ENCODE peak calls at places on chromosomes 16 and 17, in ten cellular contexts. One of them, this sample, is unnamed.

GRCh38 chr17:17570207-17570797 is 21.2 kb downstream of the PEMT start:
- DNase-seq in cardiac muscle cell: peak
- DNase-seq in A549: peak
- DNase-seq in lower leg skin: no peak
- DNase-seq in cardiac fibroblast: peak
- DNase-seq in epithelial cell of esophagus: no peak
- DNase-seq in mesothelial cell of epicardium: no peak
- DNase-seq in tibial nerve: no peak
- DNase-seq in AG04449: no peak
- DNase-seq in thyroid gland: peak
- DNase-seq in this sample: peak

GRCh38 chr16:89375021-89375420 is 115.3 kb downstream of the ANKRD11 start:
- DNase-seq in cardiac muscle cell: no peak
- DNase-seq in A549: no peak
- DNase-seq in lower leg skin: no peak
- DNase-seq in cardiac fibroblast: no peak
- DNase-seq in epithelial cell of esophagus: no peak
- DNase-seq in mesothelial cell of epicardium: no peak
- DNase-seq in tibial nerve: no peak
- DNase-seq in AG04449: no peak
- DNase-seq in thyroid gland: no peak
- DNase-seq in this sample: no peak

GRCh38 chr17:41284546-41284945 is 9.0 kb downstream of the KRTAP9-7 start:
- DNase-seq in cardiac muscle cell: no peak
- DNase-seq in A549: no peak
- DNase-seq in lower leg skin: no peak
- DNase-seq in cardiac fibroblast: no peak
- DNase-seq in epithelial cell of esophagus: peak
- DNase-seq in mesothelial cell of epicardium: no peak
- DNase-seq in tibial nerve: no peak
- DNase-seq in AG04449: no peak
- DNase-seq in thyroid gland: no peak
- DNase-seq in this sample: no peak

GRCh38 chr16:89332248-89333245 is 115.0 kb downstream of the ZNF778 start:
- DNase-seq in cardiac muscle cell: no peak
- DNase-seq in A549: no peak
- DNase-seq in lower leg skin: no peak
- DNase-seq in cardiac fibroblast: no peak
- DNase-seq in epithelial cell of esophagus: no peak
- DNase-seq in mesothelial cell of epicardium: no peak
- DNase-seq in tibial nerve: no peak
- DNase-seq in AG04449: no peak
- DNase-seq in thyroid gland: no peak
- DNase-seq in this sample: no peak

GRCh38 chr17:29825604-29826003 is 104.4 kb downstream of the SSH2 start:
- DNase-seq in cardiac muscle cell: no peak
- DNase-seq in A549: no peak
- DNase-seq in lower leg skin: no peak
- DNase-seq in cardiac fibroblast: no peak
- DNase-seq in epithelial cell of esophagus: no peak
- DNase-seq in mesothelial cell of epicardium: no peak
- DNase-seq in tibial nerve: no peak
- DNase-seq in AG04449: no peak
- DNase-seq in thyroid gland: no peak
- DNase-seq in this sample: no peak

GRCh38 chr17:77727216-77727615 is 231.3 kb upstream of the TNRC6C start:
- DNase-seq in cardiac muscle cell: no peak
- DNase-seq in A549: no peak
- DNase-seq in lower leg skin: no peak
- DNase-seq in cardiac fibroblast: no peak
- DNase-seq in epithelial cell of esophagus: no peak
- DNase-seq in mesothelial cell of epicardium: no peak
- DNase-seq in tibial nerve: no peak
- DNase-seq in AG04449: no peak
- DNase-seq in thyroid gland: no peak
- DNase-seq in this sample: no peak

GRCh38 chr17:42674755-42675347 is 1.9 kb downstream of the PLEKHH3 start:
- DNase-seq in cardiac muscle cell: no peak
- DNase-seq in A549: no peak
- DNase-seq in lower leg skin: no peak
- DNase-seq in cardiac fibroblast: peak
- DNase-seq in epithelial cell of esophagus: no peak
- DNase-seq in mesothelial cell of epicardium: no peak
- DNase-seq in tibial nerve: no peak
- DNase-seq in AG04449: no peak
- DNase-seq in thyroid gland: peak
- DNase-seq in this sample: peak

GRCh38 chr17:2101448-2102257 is 46.8 kb downstream of the HIC1 start:
- DNase-seq in cardiac muscle cell: no peak
- DNase-seq in A549: no peak
- DNase-seq in lower leg skin: peak
- DNase-seq in cardiac fibroblast: no peak
- DNase-seq in epithelial cell of esophagus: peak
- DNase-seq in mesothelial cell of epicardium: no peak
- DNase-seq in tibial nerve: no peak
- DNase-seq in AG04449: no peak
- DNase-seq in thyroid gland: peak
- DNase-seq in this sample: peak

GRCh38 chr16:1437606-1438005 is 6.7 kb downstream of the PERCC1 start:
- DNase-seq in cardiac muscle cell: no peak
- DNase-seq in A549: no peak
- DNase-seq in lower leg skin: no peak
- DNase-seq in cardiac fibroblast: no peak
- DNase-seq in epithelial cell of esophagus: no peak
- DNase-seq in mesothelial cell of epicardium: no peak
- DNase-seq in tibial nerve: no peak
- DNase-seq in AG04449: no peak
- DNase-seq in thyroid gland: no peak
- DNase-seq in this sample: no peak

GRCh38 chr16:1438229-1439057 is 5.9 kb downstream of the CCDC154 start:
- DNase-seq in cardiac muscle cell: no peak
- DNase-seq in A549: no peak
- DNase-seq in lower leg skin: no peak
- DNase-seq in cardiac fibroblast: no peak
- DNase-seq in epithelial cell of esophagus: no peak
- DNase-seq in mesothelial cell of epicardium: no peak
- DNase-seq in tibial nerve: no peak
- DNase-seq in AG04449: no peak
- DNase-seq in thyroid gland: peak
- DNase-seq in this sample: no peak

GRCh38 chr16:1436731-1437355 is 6.0 kb downstream of the PERCC1 start:
- DNase-seq in cardiac muscle cell: no peak
- DNase-seq in A549: no peak
- DNase-seq in lower leg skin: no peak
- DNase-seq in cardiac fibroblast: no peak
- DNase-seq in epithelial cell of esophagus: no peak
- DNase-seq in mesothelial cell of epicardium: no peak
- DNase-seq in tibial nerve: no peak
- DNase-seq in AG04449: no peak
- DNase-seq in thyroid gland: no peak
- DNase-seq in this sample: no peak

GRCh38 chr16:1434644-1435592 is 4.0 kb downstream of the PERCC1 start:
- DNase-seq in cardiac muscle cell: no peak
- DNase-seq in A549: no peak
- DNase-seq in lower leg skin: no peak
- DNase-seq in cardiac fibroblast: no peak
- DNase-seq in epithelial cell of esophagus: no peak
- DNase-seq in mesothelial cell of epicardium: no peak
- DNase-seq in tibial nerve: no peak
- DNase-seq in AG04449: no peak
- DNase-seq in thyroid gland: no peak
- DNase-seq in this sample: no peak

GRCh38 chr16:1435921-1436697 is 5.2 kb downstream of the PERCC1 start:
- DNase-seq in cardiac muscle cell: no peak
- DNase-seq in A549: no peak
- DNase-seq in lower leg skin: no peak
- DNase-seq in cardiac fibroblast: no peak
- DNase-seq in epithelial cell of esophagus: no peak
- DNase-seq in mesothelial cell of epicardium: no peak
- DNase-seq in tibial nerve: no peak
- DNase-seq in AG04449: no peak
- DNase-seq in thyroid gland: no peak
- DNase-seq in this sample: no peak
- TF ChIP-seq CTCF in cardiac muscle cell: no peak
- TF ChIP-seq CTCF in A549: no peak
- TF ChIP-seq CTCF in lower leg skin: no peak
- TF ChIP-seq CTCF in cardiac fibroblast: no peak
- TF ChIP-seq CTCF in epithelial cell of esophagus: no peak
- TF ChIP-seq CTCF in mesothelial cell of epicardium: no peak
- TF ChIP-seq CTCF in tibial nerve: no peak
- TF ChIP-seq CTCF in AG04449: no peak
- TF ChIP-seq CTCF in thyroid gland: no peak
- TF ChIP-seq CTCF in this sample: no peak

DNA sequence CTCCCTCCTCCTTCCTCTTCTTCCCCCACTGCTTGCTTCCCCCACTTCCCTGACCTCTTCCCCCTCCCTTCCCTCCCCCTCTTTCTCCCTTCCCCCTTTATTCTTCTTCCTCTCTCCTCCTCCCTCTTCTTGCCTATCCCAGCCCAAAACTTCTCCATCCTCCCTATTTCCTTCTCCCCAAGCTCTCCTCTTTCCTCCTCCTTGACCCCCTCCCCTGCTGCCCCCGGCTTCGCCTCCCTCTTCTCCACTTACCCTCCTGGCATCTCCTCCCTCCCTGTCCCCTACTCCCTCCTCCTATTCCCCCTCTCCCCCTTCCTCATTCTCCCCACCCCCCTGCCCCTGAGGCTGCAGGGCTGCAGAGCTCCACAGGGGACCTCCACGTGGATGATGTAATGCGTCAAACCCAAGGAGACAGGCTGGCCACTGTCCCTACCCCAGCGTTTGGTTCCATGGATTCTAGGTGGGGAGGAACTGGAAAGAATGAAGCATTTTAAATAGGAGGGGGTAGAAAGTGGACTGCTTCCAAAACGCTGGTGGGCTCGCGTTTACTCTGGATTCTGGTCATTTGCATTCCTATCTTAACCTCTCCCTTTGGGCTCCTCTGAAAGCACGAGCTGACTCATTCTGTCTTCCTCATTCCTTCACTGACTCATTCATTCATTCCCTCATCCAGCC is 687 bp upstream of the COTL1 start:
- DNase-seq in cardiac muscle cell: peak
- DNase-seq in A549: peak
- DNase-seq in lower leg skin: no peak
- DNase-seq in cardiac fibroblast: peak
- DNase-seq in epithelial cell of esophagus: peak
- DNase-seq in mesothelial cell of epicardium: no peak
- DNase-seq in tibial nerve: no peak
- DNase-seq in AG04449: peak
- DNase-seq in thyroid gland: no peak
- DNase-seq in this sample: peak
- TF ChIP-seq CTCF in cardiac muscle cell: peak
- TF ChIP-seq CTCF in A549: no peak
- TF ChIP-seq CTCF in lower leg skin: no peak
- TF ChIP-seq CTCF in cardiac fibroblast: peak
- TF ChIP-seq CTCF in epithelial cell of esophagus: peak
- TF ChIP-seq CTCF in mesothelial cell of epicardium: no peak
- TF ChIP-seq CTCF in tibial nerve: peak
- TF ChIP-seq CTCF in AG04449: peak
- TF ChIP-seq CTCF in thyroid gland: no peak
- TF ChIP-seq CTCF in this sample: no peak

GRCh38 chr16:10564591-10564990 is 15.8 kb downstream of the EMP2 start:
- DNase-seq in cardiac muscle cell: no peak
- DNase-seq in A549: no peak
- DNase-seq in lower leg skin: no peak
- DNase-seq in cardiac fibroblast: no peak
- DNase-seq in epithelial cell of esophagus: no peak
- DNase-seq in mesothelial cell of epicardium: no peak
- DNase-seq in tibial nerve: no peak
- DNase-seq in AG04449: no peak
- DNase-seq in thyroid gland: no peak
- DNase-seq in this sample: no peak

GRCh38 chr16:10562361-10562899 is 18.0 kb downstream of the EMP2 start:
- DNase-seq in cardiac muscle cell: no peak
- DNase-seq in A549: no peak
- DNase-seq in lower leg skin: no peak
- DNase-seq in cardiac fibroblast: no peak
- DNase-seq in epithelial cell of esophagus: no peak
- DNase-seq in mesothelial cell of epicardium: no peak
- DNase-seq in tibial nerve: no peak
- DNase-seq in AG04449: no peak
- DNase-seq in thyroid gland: no peak
- DNase-seq in this sample: no peak

GRCh38 chr16:10569629-10570028 is 10.8 kb downstream of the EMP2 start:
- DNase-seq in cardiac muscle cell: no peak
- DNase-seq in A549: no peak
- DNase-seq in lower leg skin: no peak
- DNase-seq in cardiac fibroblast: no peak
- DNase-seq in epithelial cell of esophagus: no peak
- DNase-seq in mesothelial cell of epicardium: no peak
- DNase-seq in tibial nerve: no peak
- DNase-seq in AG04449: no peak
- DNase-seq in thyroid gland: no peak
- DNase-seq in this sample: no peak

GRCh38 chr16:10565167-10565566 is 15.2 kb downstream of the EMP2 start:
- DNase-seq in cardiac muscle cell: no peak
- DNase-seq in A549: no peak
- DNase-seq in lower leg skin: no peak
- DNase-seq in cardiac fibroblast: peak
- DNase-seq in epithelial cell of esophagus: no peak
- DNase-seq in mesothelial cell of epicardium: no peak
- DNase-seq in tibial nerve: no peak
- DNase-seq in AG04449: no peak
- DNase-seq in thyroid gland: no peak
- DNase-seq in this sample: no peak

GRCh38 chr16:10566613-10567012 is 13.8 kb downstream of the EMP2 start:
- DNase-seq in cardiac muscle cell: no peak
- DNase-seq in A549: no peak
- DNase-seq in lower leg skin: no peak
- DNase-seq in cardiac fibroblast: no peak
- DNase-seq in epithelial cell of esophagus: no peak
- DNase-seq in mesothelial cell of epicardium: no peak
- DNase-seq in tibial nerve: no peak
- DNase-seq in AG04449: no peak
- DNase-seq in thyroid gland: no peak
- DNase-seq in this sample: no peak
- TF ChIP-seq CTCF in cardiac muscle cell: peak
- TF ChIP-seq CTCF in A549: no peak
- TF ChIP-seq CTCF in lower leg skin: no peak
- TF ChIP-seq CTCF in cardiac fibroblast: no peak
- TF ChIP-seq CTCF in epithelial cell of esophagus: no peak
- TF ChIP-seq CTCF in mesothelial cell of epicardium: no peak
- TF ChIP-seq CTCF in tibial nerve: no peak
- TF ChIP-seq CTCF in AG04449: no peak
- TF ChIP-seq CTCF in thyroid gland: no peak
- TF ChIP-seq CTCF in this sample: no peak

DNA sequence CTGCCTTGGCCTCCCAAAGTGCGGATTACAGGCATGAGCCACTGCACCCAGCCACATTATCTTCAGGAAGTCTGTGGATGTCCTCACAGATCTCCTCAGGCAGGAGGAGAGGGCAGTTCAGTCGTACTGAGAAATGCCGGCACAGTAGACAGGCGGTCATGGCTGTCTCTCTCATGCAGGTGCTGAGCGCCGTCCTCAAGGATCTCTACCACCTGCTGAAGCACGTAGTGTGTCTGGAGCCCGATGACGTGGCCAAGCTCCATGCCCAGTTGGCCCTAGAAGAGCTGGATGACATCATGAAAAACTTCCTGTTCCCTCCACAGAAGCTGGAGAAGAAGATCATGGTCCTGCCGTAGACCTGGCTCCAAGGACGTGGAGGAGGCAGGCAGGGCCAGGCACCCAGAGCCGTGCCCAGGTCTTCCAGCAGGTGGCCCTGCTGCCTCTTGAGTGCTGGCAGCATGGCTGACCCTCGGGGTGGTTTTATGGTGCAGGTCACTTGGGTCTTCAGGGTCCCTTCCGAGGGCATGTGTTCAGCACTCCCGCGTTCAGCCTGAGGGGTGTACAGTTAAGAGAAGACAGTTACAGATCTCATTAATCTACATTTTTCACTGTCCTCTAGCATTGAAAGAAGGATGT is 22.0 kb upstream of the HAS3 start:
- DNase-seq in cardiac muscle cell: no peak
- DNase-seq in A549: no peak
- DNase-seq in lower leg skin: no peak
- DNase-seq in cardiac fibroblast: no peak
- DNase-seq in epithelial cell of esophagus: no peak
- DNase-seq in mesothelial cell of epicardium: no peak
- DNase-seq in tibial nerve: no peak
- DNase-seq in AG04449: no peak
- DNase-seq in thyroid gland: peak
- DNase-seq in this sample: no peak
- TF ChIP-seq CTCF in cardiac muscle cell: peak
- TF ChIP-seq CTCF in A549: peak
- TF ChIP-seq CTCF in lower leg skin: no peak
- TF ChIP-seq CTCF in cardiac fibroblast: no peak
- TF ChIP-seq CTCF in epithelial cell of esophagus: no peak
- TF ChIP-seq CTCF in mesothelial cell of epicardium: no peak
- TF ChIP-seq CTCF in tibial nerve: no peak
- TF ChIP-seq CTCF in AG04449: no peak
- TF ChIP-seq CTCF in thyroid gland: no peak
- TF ChIP-seq CTCF in this sample: no peak

This sample was measured in MCF 10A.